ENCODE peak calls at places on chromosomes 16 and 17, in four cellular contexts. K is AG04449, Z is AG09309, D is AG04450. T is an unnamed sample.

GRCh38 chr17:55441544-55441943 is 19.9 kb upstream of the MMD start:
- DNase-seq in K (no peak), D (no peak), Z (no peak), T (no peak)

GRCh38 chr17:29760279-29760721 is 137.6 kb upstream of the CORO6 start:
- DNase-seq in D (no peak), K (no peak), Z (no peak), T (no peak)

GRCh38 chr17:59848778-59849177 is 44.0 kb downstream of the TUBD1 start:
- DNase-seq in D (no peak), Z (no peak), K (no peak), T (no peak)

GRCh38 chr17:39543669-39544068 is 64.1 kb downstream of the NEUROD2 start:
- DNase-seq in D (no peak), K (no peak), Z (no peak), T (no peak)

GRCh38 chr16:49552273-49552928 is 178.8 kb downstream of the C16orf78 start:
- DNase-seq in Z (no peak), D (no peak), K (no peak), T (no peak)

GRCh38 chr16:11762431-11762830 is 19.8 kb upstream of the TXNDC11 start:
- DNase-seq in D (no peak), Z (no peak), K (no peak), T (no peak)

GRCh38 chr16:86296263-86296662 is 214.1 kb upstream of the FOXF1 start:
- DNase-seq in K (no peak), Z (no peak), D (no peak), T (no peak)

GRCh38 chr17:15257316-15257925 is 7.7 kb downstream of the PMP22 start:
- DNase-seq in D (peak), Z (peak), K (no peak), T (peak)

GRCh38 chr17:82687375-82687861 is 11.1 kb downstream of the RAB40B start:
- DNase-seq in K (no peak), Z (no peak), D (no peak), T (no peak)

GRCh38 chr16:69469807-69470561 is 45.6 kb downstream of the CYB5B start:
- DNase-seq in Z (no peak), K (no peak), D (no peak), T (no peak)

GRCh38 chr17:59329558-59330313 is 1.7 kb upstream of the YPEL2 start:
- DNase-seq in Z (peak), K (peak), D (peak), T (peak)

GRCh38 chr16:12907670-12908233 is 6.4 kb downstream of the SHISA9 start:
- DNase-seq in K (no peak), Z (no peak), D (no peak), T (no peak)

GRCh38 chr16:85429776-85430522 is 183.2 kb upstream of the GSE1 start:
- DNase-seq in K (no peak), D (no peak), Z (no peak), T (no peak)

GRCh38 chr17:44345497-44346026 is 460 bp downstream of the GRN start:
- DNase-seq in D (no peak), Z (no peak), K (no peak), T (no peak)

GRCh38 chr17:44343510-44344209 is 1.4 kb upstream of the GRN start:
- DNase-seq in Z (no peak), D (no peak), K (no peak), T (no peak)

GRCh38 chr17:44348234-44348987 is 3.3 kb downstream of the GRN start:
- DNase-seq in Z (no peak), D (no peak), K (no peak), T (no peak)

GRCh38 chr17:44344939-44345496 is at the start of gene GRN:
- DNase-seq in K (peak), Z (peak), D (peak), T (peak)

DNA sequence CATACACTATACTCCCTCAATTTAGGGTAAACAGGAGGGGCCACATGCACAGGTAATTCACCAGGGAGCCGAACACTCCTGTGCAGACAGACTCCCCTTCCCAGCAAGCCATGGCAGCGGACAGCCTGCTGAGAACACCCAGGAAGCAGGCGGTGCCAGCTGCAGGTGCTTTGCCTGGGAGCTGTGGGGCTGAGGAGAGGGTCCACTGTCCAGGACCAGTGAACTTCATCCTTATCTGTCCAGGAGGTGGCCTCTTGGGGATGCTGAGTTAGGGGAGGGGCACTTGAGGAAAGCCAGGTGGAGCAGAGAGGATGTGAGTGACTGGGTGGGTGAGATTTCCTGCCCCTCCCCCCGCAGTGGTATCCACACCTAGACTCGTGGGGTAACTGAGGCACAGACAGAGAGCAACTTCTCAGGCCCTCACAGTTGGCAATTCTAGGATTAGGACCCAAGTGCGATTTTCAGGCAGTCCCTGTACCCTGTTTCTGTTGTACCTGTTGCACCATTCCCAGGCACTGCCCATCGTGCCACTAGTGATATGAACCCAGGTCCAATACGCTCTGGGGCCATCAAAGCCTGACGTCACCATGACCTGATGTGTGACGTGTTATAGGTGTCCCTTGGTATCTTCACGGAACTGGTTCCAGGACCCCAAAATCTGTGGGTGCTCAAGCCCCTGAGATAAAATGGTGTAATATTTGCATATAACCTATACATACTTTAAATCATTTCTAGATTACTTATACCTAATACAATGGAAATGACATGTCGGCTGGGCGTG is 1.2 kb downstream of the GRN start:
- DNase-seq in Z (no peak), K (no peak), D (no peak), T (no peak)
- H3K4me3 ChIP-seq in Z (peak), K (peak), D (peak), T (peak)

GRCh38 chr17:16406742-16407674 is 8.4 kb upstream of the TRPV2 start:
- DNase-seq in D (no peak), K (no peak), Z (no peak), T (no peak)

DNA sequence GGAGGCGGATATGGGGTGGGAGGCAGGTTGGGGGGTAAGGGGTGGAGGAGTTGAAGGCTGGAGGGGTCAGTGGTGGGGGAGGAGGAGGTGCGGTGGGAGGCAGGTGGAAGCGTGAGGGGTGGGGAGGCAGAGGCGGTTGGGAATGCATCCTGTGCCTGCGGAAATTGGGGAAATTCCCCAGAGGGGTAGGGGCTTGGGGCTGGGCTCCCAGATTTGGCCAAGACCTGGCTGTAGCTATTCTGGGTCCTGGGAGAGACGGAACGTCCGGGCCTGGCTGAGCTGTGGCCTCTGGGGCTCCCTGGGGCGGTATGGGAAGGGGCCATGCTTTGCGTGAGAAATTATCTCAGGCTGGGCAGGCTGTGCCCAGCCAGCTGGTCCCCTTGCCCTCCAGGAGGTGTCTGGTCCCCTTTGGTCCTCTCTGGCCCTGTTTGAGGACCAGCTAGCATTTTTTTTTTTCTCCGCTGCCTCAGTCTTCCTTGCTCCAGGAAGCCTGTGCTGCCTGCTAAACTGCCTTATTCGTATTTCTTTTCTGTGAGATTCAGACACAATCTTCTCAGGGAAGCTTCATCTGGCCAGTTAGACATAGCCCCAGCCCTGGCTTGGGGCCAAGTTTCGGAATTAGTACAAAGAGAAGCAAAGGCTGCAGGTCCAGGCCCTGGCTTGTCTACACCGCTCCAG is 7.3 kb upstream of the TRPV2 start:
- DNase-seq in D (no peak), Z (no peak), K (no peak), T (no peak)
- H3K4me3 ChIP-seq in D (no peak), Z (no peak), K (no peak), T (no peak)

DNA sequence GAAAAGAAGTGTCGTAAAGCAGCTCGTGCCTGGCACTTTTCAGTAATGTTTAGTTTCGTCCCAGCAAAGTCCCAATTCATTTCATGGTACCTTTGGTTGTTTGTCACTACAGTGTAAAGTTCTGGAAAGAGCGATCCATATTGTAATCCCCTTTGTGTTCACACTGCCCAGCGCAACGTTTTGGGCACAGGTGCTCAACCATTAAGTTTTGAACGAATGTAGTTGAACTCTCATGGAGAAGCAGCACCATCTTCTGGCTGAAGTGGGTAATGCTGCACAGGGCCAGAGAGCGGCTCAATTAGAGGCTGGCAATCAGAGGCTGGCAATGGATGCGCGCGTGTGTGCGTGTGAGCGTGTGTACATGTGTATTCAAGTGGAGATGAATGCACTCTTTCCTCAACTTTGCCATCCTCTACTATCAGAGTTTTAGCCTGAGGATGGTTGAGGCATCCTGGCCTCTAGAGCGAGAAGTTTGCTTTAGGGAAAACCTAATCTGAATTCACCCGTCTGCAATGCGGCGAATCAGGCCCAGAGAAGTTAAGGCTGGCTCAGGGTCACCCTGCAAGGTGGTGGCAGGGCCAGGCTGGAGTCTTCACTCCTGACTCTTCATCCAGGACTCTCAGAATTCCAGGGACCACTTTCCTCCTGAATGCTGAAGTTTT is 29.9 kb downstream of the DYNLL2 start:
- DNase-seq in Z (no peak), K (no peak), D (no peak), T (peak)
- H3K4me3 ChIP-seq in Z (no peak), K (no peak), D (no peak), T (no peak)

DNA sequence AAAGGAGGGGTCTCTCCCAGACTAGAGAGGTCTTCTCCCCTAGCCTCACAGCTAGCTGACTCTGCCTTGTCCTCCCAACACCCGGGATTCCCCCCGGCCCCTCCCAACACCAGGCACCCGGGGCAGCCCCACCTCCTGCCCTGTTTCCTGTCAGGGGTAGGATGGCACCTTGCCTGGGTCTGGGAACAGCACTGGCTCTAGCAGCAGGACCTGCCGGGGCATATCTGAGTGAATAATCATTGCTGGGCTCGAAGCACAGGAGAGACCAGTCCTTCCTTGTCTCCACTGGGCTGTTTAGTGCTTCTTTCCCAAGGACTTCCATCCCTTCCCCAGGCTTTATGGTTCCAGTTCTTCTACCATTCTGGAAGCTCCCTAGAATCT is 25.7 kb downstream of the MINK1 start:
- DNase-seq in Z (no peak), K (no peak), D (no peak), T (no peak)
- H3K4me3 ChIP-seq in Z (no peak), K (no peak), D (no peak), T (no peak)

GRCh38 chr17:8154608-8155152 is 2.5 kb upstream of the PER1 start:
- DNase-seq in K (no peak), Z (no peak), D (no peak), T (no peak)
- H3K4me3 ChIP-seq in K (peak), Z (peak), D (peak), T (peak)

GRCh38 chr17:63446981-63447687 is 1.0 kb upstream of the CYB561 start:
- DNase-seq in D (no peak), K (no peak), Z (no peak), T (no peak)
- H3K4me3 ChIP-seq in D (no peak), K (peak), Z (peak), T (peak)

DNA sequence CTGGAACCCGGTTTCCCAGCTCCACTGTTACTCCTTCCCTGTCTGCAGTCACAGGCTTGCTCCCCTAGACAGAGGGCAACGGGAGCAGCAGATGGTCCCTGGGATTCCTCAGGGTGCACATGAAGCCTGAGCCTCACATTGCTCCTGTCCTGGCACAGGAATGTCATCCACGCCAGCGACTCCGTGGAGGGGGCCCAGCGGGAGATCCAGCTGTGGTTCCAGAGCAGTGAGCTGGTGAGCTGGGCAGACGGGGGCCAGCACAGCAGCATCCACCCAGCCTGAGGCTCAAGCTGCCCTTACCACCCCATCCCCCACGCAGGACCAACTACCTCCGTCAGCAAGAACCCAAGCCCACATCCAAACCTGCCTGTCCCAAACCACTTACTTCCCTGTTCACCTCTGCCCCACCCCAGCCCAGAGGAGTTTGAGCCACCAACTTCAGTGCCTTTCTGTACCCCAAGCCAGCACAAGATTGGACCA is 1.6 kb upstream of the DECR2 start:
- DNase-seq in Z (no peak), K (no peak), D (no peak), T (no peak)
- H3K4me3 ChIP-seq in Z (peak), K (peak), D (peak), T (peak)

GRCh38 chr16:22424161-22424937 is 49.9 kb upstream of the CDR2 start:
- DNase-seq in D (no peak), K (no peak), Z (no peak), T (no peak)
- H3K4me3 ChIP-seq in D (peak), K (peak), Z (peak), T (peak)

GRCh38 chr16:19607610-19608280 is 52.2 kb downstream of the VPS35L start:
- DNase-seq in Z (peak), D (no peak), K (no peak), T (peak)
- H3K4me3 ChIP-seq in Z (no peak), D (no peak), K (no peak), T (no peak)

DNA sequence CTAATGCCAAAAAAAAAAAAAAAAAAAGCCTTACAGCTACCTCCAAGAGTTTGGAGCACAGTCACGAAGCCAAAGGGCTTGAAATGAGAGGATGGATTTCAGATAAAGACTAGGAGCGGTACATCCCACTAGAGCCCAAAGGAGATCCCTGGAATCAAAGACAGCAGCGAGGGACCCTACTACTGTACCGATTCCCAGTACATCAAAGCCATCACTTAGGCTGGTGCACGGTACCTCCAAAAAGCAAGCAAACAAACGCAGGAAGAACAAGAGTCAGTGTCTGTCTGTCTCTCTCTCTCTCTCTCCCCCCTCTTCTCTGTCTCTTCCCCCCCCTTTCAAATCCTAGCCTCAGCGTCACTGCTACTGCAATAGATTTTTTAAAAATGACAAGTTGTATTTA is 12.3 kb upstream of the ZFHX3 start:
- DNase-seq in D (no peak), K (no peak), Z (no peak), T (no peak)
- H3K4me3 ChIP-seq in D (peak), K (peak), Z (peak), T (no peak)

T was measured in HFF-Myc.